ENCODE peak calls at places on chromosomes 3 and 15, in five cellular contexts. E is kidney tubule cell, N is heart right ventricle, Z is GM19239, O is adipocyte. W is an unnamed sample.

GRCh38 chr3:177944228-177944661 is 592.0 kb upstream of the KCNMB2 start:
- DNase-seq in O (no peak), E (no peak), Z (no peak), N (no peak), W (no peak)

GRCh38 chr3:13403213-13403817 is 16.8 kb downstream of the NUP210 start:
- DNase-seq in N (no peak), O (no peak), Z (no peak), E (no peak), W (no peak)

GRCh38 chr3:53150247-53151085 is 10.5 kb upstream of the PRKCD start:
- DNase-seq in E (peak; percentile 74), O (no peak), N (no peak), Z (no peak), W (no peak)

GRCh38 chr3:122635789-122636188 is 44.9 kb upstream of the PARP14 start:
- DNase-seq in O (peak; percentile 29), N (no peak), Z (no peak), E (no peak), W (no peak)

GRCh38 chr15:67232591-67232990 is 21.9 kb downstream of the AAGAB start:
- DNase-seq in O (no peak), Z (no peak), N (no peak), E (no peak), W (no peak)

GRCh38 chr3:127484601-127485388 is 105.7 kb downstream of the TPRA1 start:
- DNase-seq in O (peak; percentile 21), Z (no peak), N (no peak), E (no peak), W (no peak)

GRCh38 chr3:108086653-108087052 is 4.2 kb downstream of the CD47 start:
- DNase-seq in O (no peak), Z (no peak), N (no peak), E (no peak), W (no peak)

GRCh38 chr3:132034097-132034485 is 723 bp downstream of the CPNE4 start:
- DNase-seq in N (no peak), O (no peak), Z (no peak), E (no peak), W (no peak)

GRCh38 chr3:183812746-183813445 is 12.5 kb downstream of the MAP6D1 start:
- DNase-seq in E (no peak), Z (no peak), N (no peak), O (no peak), W (no peak)

GRCh38 chr15:86892774-86893449 is 813.2 kb downstream of the AGBL1 start:
- DNase-seq in Z (no peak), O (no peak), N (no peak), E (peak; percentile 82), W (no peak)

GRCh38 chr15:52678468-52679231 is 538 bp downstream of the ATOSA start:
- DNase-seq in N (peak; percentile 67), Z (no peak), O (peak; percentile 79), E (peak; percentile 61), W (peak; percentile 65)